ENCODE peak calls at places on chromosomes 11 and 22, in five cellular contexts. J is heart left ventricle, K is cardiac fibroblast, D is bronchial epithelial cell, S is fibroblast of the aortic adventitia. G is an unnamed sample.

GRCh38 chr11:60836866-60837510 is 4.9 kb upstream of the CCDC86 start:
- DNase-seq in J (no peak), K (no peak), D (no peak), S (no peak), G (no peak)

GRCh38 chr22:48712558-48712957 is 1115.1 kb downstream of the BRD1 start:
- DNase-seq in J (no peak), K (no peak), D (no peak), S (no peak), G (no peak)

GRCh38 chr11:65021509-65021908 is 5.7 kb upstream of the SNX15 start:
- DNase-seq in J (no peak), K (no peak), D (no peak), S (no peak), G (no peak)

GRCh38 chr22:23065495-23066122 is 4.7 kb upstream of the GNAZ start:
- DNase-seq in J (no peak), K (no peak), D (no peak), S (no peak), G (peak; percentile 21)

GRCh38 chr11:130513132-130513531 is 64.7 kb downstream of the ADAMTS15 start:
- DNase-seq in J (peak; percentile 86), K (no peak), D (no peak), S (peak; percentile 86), G (no peak)

GRCh38 chr11:71068963-71069362 is 183.4 kb downstream of the SHANK2 start:
- DNase-seq in J (no peak), K (no peak), D (no peak), S (no peak), G (no peak)

GRCh38 chr11:705646-706438 is at the start of gene EPS8L2:
- DNase-seq in J (no peak), K (no peak), D (peak; percentile 35), S (no peak), G (peak; percentile 88)

GRCh38 chr22:41532908-41533825 is 11.1 kb downstream of the POLR3H start:
- DNase-seq in J (peak; percentile 87), K (peak; percentile 72), D (peak; percentile 34), S (peak; percentile 63), G (peak; percentile 84)

DNA sequence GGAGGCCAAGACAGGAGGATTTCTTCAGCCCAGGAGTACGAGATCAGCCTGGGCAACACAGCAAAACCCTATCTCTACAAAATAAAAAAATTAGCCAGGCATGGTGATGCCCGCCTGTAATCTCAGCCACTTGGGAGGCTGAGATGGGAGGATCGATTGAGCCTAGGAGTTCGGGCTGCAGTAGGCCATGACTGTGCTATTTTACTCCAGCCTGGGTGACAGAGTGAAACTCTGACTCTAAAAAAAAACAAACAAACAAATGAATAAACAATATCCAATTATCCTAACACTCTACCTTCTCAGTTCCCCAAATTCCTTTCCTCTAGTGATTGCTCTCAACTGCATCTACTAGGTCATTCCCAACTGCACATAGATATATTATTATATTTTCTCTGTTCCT is 5.4 kb downstream of the NUP160 start:
- DNase-seq in J (no peak), K (no peak), D (no peak), S (no peak), G (no peak)
- H3K4me3 ChIP-seq in J (no peak overlapping the region), K (no peak overlapping the region), D (no peak overlapping the region), S (no peak overlapping the region), G (no peak overlapping the region)

GRCh38 chr22:37805878-37806277 is 1.9 kb upstream of the GCAT start:
- DNase-seq in J (no peak), K (no peak), D (no peak), S (no peak), G (no peak)

GRCh38 chr22:37809672-37810333 is 2.1 kb downstream of the GCAT start:
- DNase-seq in J (no peak), K (no peak), D (no peak), S (no peak), G (peak; percentile 91)

GRCh38 chr22:37807410-37808293 is at the start of gene GCAT:
- DNase-seq in J (peak; percentile 97), K (peak; percentile 97), D (peak; percentile 89), S (peak; percentile 93), G (peak; percentile 97)

GRCh38 chr22:37806409-37807338 is 1.1 kb upstream of the GCAT start:
- DNase-seq in J (no peak), K (peak; percentile 32), D (peak; percentile 30), S (peak; percentile 35), G (no peak)

GRCh38 chr22:37808294-37808657 is 542 bp downstream of the GCAT start:
- DNase-seq in J (no peak), K (peak; percentile 49), D (peak; percentile 33), S (peak; percentile 47), G (peak; percentile 43)
- H3K4me3 ChIP-seq in J (peak overlapping the region; percentile 65), K (peak overlapping the region; percentile 78), D (peak overlapping the region; percentile 55), S (peak overlapping the region; percentile 85), G (peak overlapping the region; percentile 40)

GRCh38 chr22:30892731-30893221 is 75.8 kb downstream of the MORC2 start:
- DNase-seq in J (no peak), K (no peak), D (no peak), S (no peak), G (no peak)

GRCh38 chr22:30893434-30894370 is 74.9 kb downstream of the MORC2 start:
- DNase-seq in J (no peak), K (no peak), D (no peak), S (no peak), G (no peak)

GRCh38 chr22:30891781-30892180 is 76.8 kb downstream of the MORC2 start:
- DNase-seq in J (no peak), K (no peak), D (no peak), S (no peak), G (no peak)

GRCh38 chr22:30892286-30892685 is 76.3 kb downstream of the MORC2 start:
- DNase-seq in J (no peak), K (no peak), D (no peak), S (no peak), G (peak; percentile 8)

DNA sequence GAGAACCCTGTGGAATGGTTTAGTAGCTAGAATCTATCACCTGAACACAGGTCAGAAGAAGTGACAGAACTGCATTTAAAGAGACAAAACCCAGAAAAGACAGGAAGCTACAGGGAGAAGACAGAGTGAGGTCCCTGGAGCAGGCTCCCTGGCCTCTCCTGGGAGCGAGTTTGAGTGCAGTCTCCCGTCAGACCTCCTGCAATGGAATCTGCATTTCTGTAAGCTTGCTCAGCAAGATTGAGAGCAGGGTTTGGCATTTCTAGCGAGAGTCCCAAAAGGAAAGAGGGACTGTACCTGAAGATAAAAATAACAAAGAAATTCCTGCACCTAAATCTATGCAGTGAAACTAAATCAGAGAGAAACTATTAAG is 74.2 kb downstream of the MORC2 start:
- DNase-seq in J (no peak), K (no peak), D (no peak), S (no peak), G (no peak)
- H3K4me3 ChIP-seq in J (no peak overlapping the region), K (no peak overlapping the region), D (no peak overlapping the region), S (no peak overlapping the region), G (no peak overlapping the region)

GRCh38 chr11:11086979-11087378 is 229.1 kb upstream of the ZBED5 start:
- DNase-seq in J (no peak), K (no peak), D (no peak), S (no peak), G (no peak)

GRCh38 chr11:11085580-11085979 is 227.7 kb upstream of the ZBED5 start:
- DNase-seq in J (no peak), K (no peak), D (no peak), S (no peak), G (no peak)

GRCh38 chr11:11084337-11084736 is 226.5 kb upstream of the ZBED5 start:
- DNase-seq in J (no peak), K (no peak), D (no peak), S (no peak), G (no peak)

GRCh38 chr11:11089805-11090204 is 232.0 kb upstream of the ZBED5 start:
- DNase-seq in J (no peak), K (no peak), D (no peak), S (no peak), G (no peak)
- H3K4me3 ChIP-seq in J (no peak overlapping the region), K (no peak overlapping the region), D (no peak overlapping the region), S (no peak overlapping the region), G (no peak overlapping the region)

DNA sequence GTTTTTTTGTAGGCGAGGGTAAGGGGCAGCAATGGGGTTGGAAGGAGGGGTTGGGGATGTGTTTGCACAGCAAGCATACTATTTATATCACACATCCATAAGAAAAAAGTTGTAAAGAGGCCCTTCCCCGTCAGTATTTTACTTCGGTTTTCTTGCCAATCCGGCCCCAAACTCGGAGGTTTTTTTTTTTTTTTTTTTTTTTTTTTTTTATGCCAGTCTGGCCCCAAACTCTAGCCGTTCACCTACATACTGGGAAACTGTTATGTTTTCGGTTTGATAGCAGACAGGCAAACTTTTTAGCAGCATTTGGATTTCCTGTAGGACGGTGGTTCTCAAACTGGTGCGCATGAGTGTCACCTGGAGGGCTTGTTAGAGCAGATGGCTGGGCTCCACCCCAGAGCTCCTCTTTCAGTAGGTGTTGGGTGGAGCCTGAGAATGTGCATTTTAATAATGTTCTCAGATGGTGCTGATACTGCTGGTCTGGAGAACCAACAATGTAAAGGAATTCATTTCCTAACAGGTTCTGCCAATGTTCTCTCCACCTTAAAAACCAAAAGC is 76.5 kb upstream of the ZBED5 start:
- DNase-seq in J (no peak), K (no peak), D (no peak), S (no peak), G (no peak)
- H3K4me3 ChIP-seq in J (peak overlapping the region; percentile 57), K (peak overlapping the region; percentile 52), D (peak overlapping the region; percentile 43), S (peak overlapping the region; percentile 73), G (peak overlapping the region; percentile 30)

GRCh38 chr11:96186806-96187205 is 156.2 kb downstream of the MAML2 start:
- DNase-seq in J (no peak), K (no peak), D (peak; percentile 44), S (no peak), G (no peak)
- H3K4me3 ChIP-seq in J (no peak overlapping the region), K (no peak overlapping the region), D (no peak overlapping the region), S (no peak overlapping the region), G (no peak overlapping the region)

DNA sequence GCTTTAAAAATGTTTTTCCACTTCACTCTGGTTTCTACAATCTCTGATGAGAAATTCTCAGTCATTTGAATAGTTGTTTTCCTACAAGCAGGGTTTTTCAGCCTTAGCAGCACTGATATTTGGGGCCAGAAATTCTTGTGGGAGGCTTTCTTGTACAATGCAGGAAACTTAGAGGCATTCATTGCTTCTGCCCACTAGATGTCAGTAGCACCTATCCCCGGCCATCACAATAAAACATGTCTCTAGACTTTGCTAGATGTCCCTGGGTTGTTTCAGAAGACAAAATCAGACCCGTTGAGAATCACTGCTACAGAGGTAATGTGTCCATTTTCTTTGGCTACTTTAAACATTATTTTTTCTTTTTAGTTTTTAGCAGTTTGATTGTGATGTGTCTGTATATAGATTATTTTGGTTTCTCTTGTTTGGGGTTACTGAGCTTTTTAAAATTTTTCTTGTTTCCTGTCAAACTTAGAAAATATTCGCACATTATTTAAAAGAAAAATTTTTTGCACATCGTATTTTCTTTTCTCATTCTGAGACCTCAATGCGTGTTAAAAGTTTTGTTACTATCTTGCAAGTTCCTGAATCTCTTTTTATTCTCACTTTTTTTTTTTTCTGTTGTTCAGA is 60.8 kb upstream of the CCDC179 start:
- DNase-seq in J (no peak), K (peak; percentile 69), D (peak; percentile 55), S (peak; percentile 48), G (no peak)
- H3K4me3 ChIP-seq in J (no peak overlapping the region), K (no peak overlapping the region), D (no peak overlapping the region), S (no peak overlapping the region), G (no peak overlapping the region)

GRCh38 chr11:75565221-75565814 is 3.3 kb downstream of the SERPINH1 start:
- DNase-seq in J (peak; percentile 76), K (peak; percentile 88), D (peak; percentile 55), S (peak; percentile 73), G (no peak)
- H3K4me3 ChIP-seq in J (peak overlapping the region; percentile 80), K (peak overlapping the region; percentile 95), D (no peak overlapping the region), S (peak overlapping the region; percentile 100), G (no peak overlapping the region)

GRCh38 chr22:45673482-45674175 is 2.0 kb downstream of the ATXN10 start:
- DNase-seq in J (no peak), K (no peak), D (no peak), S (no peak), G (no peak)
- H3K4me3 ChIP-seq in J (peak overlapping the region; percentile 87), K (no peak overlapping the region), D (no peak overlapping the region), S (peak overlapping the region; percentile 91), G (peak overlapping the region; percentile 84)